ENCODE peak calls at places on chromosomes 2 and 18, in seven cellular contexts. One of them, this sample, is unnamed.

GRCh38 chr2:224072541-224073188 is 33.6 kb upstream of the SERPINE2 start:
- DNase-seq in prostate gland: no peak
- DNase-seq in IMR-90: peak
- DNase-seq in heart left ventricle: peak
- DNase-seq in spleen: no peak
- DNase-seq in GM12878: no peak
- DNase-seq in ovary: peak
- DNase-seq in this sample: no peak

GRCh38 chr2:124921221-124921620 is 896.1 kb downstream of the CNTNAP5 start:
- DNase-seq in prostate gland: no peak
- DNase-seq in IMR-90: no peak
- DNase-seq in heart left ventricle: no peak
- DNase-seq in spleen: no peak
- DNase-seq in GM12878: no peak
- DNase-seq in ovary: no peak
- DNase-seq in this sample: no peak

GRCh38 chr18:35335861-35336260 is 8.4 kb downstream of the ZNF24 start:
- DNase-seq in prostate gland: no peak
- DNase-seq in IMR-90: no peak
- DNase-seq in heart left ventricle: no peak
- DNase-seq in spleen: no peak
- DNase-seq in GM12878: no peak
- DNase-seq in ovary: no peak
- DNase-seq in this sample: no peak

GRCh38 chr18:46536215-46536874 is 120.7 kb downstream of the LOXHD1 start:
- DNase-seq in prostate gland: no peak
- DNase-seq in IMR-90: no peak
- DNase-seq in heart left ventricle: no peak
- DNase-seq in spleen: no peak
- DNase-seq in GM12878: no peak
- DNase-seq in ovary: no peak
- DNase-seq in this sample: no peak

GRCh38 chr2:236174608-236175001 is 6.4 kb upstream of the GBX2 start:
- DNase-seq in prostate gland: no peak
- DNase-seq in IMR-90: no peak
- DNase-seq in heart left ventricle: no peak
- DNase-seq in spleen: no peak
- DNase-seq in GM12878: no peak
- DNase-seq in ovary: no peak
- DNase-seq in this sample: no peak

GRCh38 chr2:150480241-150480640 is 7.2 kb downstream of the RND3 start:
- DNase-seq in prostate gland: no peak
- DNase-seq in IMR-90: peak
- DNase-seq in heart left ventricle: no peak
- DNase-seq in spleen: no peak
- DNase-seq in GM12878: no peak
- DNase-seq in ovary: no peak
- DNase-seq in this sample: no peak

GRCh38 chr2:169001116-169001815 is 29.9 kb downstream of the ABCB11 start:
- DNase-seq in prostate gland: no peak
- DNase-seq in IMR-90: no peak
- DNase-seq in heart left ventricle: no peak
- DNase-seq in spleen: no peak
- DNase-seq in GM12878: no peak
- DNase-seq in ovary: no peak
- DNase-seq in this sample: no peak

GRCh38 chr2:215430528-215431187 is 5.2 kb downstream of the FN1 start:
- DNase-seq in prostate gland: no peak
- DNase-seq in IMR-90: peak
- DNase-seq in heart left ventricle: no peak
- DNase-seq in spleen: no peak
- DNase-seq in GM12878: no peak
- DNase-seq in ovary: no peak
- DNase-seq in this sample: no peak

GRCh38 chr2:47007221-47007825 is 91.7 kb upstream of the MCFD2 start:
- DNase-seq in prostate gland: no peak
- DNase-seq in IMR-90: no peak
- DNase-seq in heart left ventricle: peak
- DNase-seq in spleen: no peak
- DNase-seq in GM12878: no peak
- DNase-seq in ovary: no peak
- DNase-seq in this sample: no peak

GRCh38 chr2:237739101-237739500 is 59.5 kb upstream of the RBM44 start:
- DNase-seq in prostate gland: no peak
- DNase-seq in IMR-90: no peak
- DNase-seq in heart left ventricle: peak
- DNase-seq in spleen: no peak
- DNase-seq in GM12878: no peak
- DNase-seq in ovary: no peak
- DNase-seq in this sample: no peak
- TF ChIP-seq POLR2A in prostate gland: no peak
- TF ChIP-seq POLR2A in IMR-90: peak
- TF ChIP-seq POLR2A in heart left ventricle: no peak
- TF ChIP-seq POLR2A in spleen: no peak
- TF ChIP-seq POLR2A in GM12878: no peak
- TF ChIP-seq POLR2A in ovary: no peak
- TF ChIP-seq POLR2A in this sample: no peak

GRCh38 chr2:144477943-144478283 is 42.0 kb downstream of the ZEB2 start:
- DNase-seq in prostate gland: no peak
- DNase-seq in IMR-90: peak
- DNase-seq in heart left ventricle: no peak
- DNase-seq in spleen: no peak
- DNase-seq in GM12878: no peak
- DNase-seq in ovary: no peak
- DNase-seq in this sample: no peak

GRCh38 chr2:144479659-144480058 is 40.3 kb downstream of the ZEB2 start:
- DNase-seq in prostate gland: no peak
- DNase-seq in IMR-90: no peak
- DNase-seq in heart left ventricle: no peak
- DNase-seq in spleen: no peak
- DNase-seq in GM12878: no peak
- DNase-seq in ovary: no peak
- DNase-seq in this sample: no peak

GRCh38 chr2:144480257-144480656 is 39.7 kb downstream of the ZEB2 start:
- DNase-seq in prostate gland: no peak
- DNase-seq in IMR-90: peak
- DNase-seq in heart left ventricle: no peak
- DNase-seq in spleen: no peak
- DNase-seq in GM12878: no peak
- DNase-seq in ovary: no peak
- DNase-seq in this sample: no peak

GRCh38 chr2:144477281-144477942 is 42.5 kb downstream of the ZEB2 start:
- DNase-seq in prostate gland: no peak
- DNase-seq in IMR-90: peak
- DNase-seq in heart left ventricle: no peak
- DNase-seq in spleen: no peak
- DNase-seq in GM12878: no peak
- DNase-seq in ovary: no peak
- DNase-seq in this sample: no peak

DNA sequence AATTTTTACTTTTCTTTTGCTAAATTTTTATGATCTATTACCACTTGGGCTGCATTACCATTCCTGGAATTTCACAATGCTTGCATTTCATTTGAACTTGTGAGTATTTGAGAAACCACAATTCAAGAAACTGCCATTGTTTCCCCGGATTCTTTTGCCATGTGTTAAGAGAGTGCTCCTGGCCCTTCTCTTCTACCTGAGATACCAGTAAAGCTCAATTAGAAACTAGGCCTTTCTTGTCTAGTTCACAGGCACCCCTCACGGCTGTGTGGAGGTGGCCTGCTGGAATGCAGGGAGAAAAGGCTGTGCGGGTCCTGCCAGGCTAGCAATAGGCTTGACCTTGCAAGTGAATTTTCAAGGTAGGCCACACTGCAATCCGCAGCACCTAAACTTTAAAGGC is 40.8 kb downstream of the ZEB2 start:
- DNase-seq in prostate gland: no peak
- DNase-seq in IMR-90: peak
- DNase-seq in heart left ventricle: no peak
- DNase-seq in spleen: no peak
- DNase-seq in GM12878: no peak
- DNase-seq in ovary: no peak
- DNase-seq in this sample: no peak
- TF ChIP-seq CTCF in prostate gland: no peak
- TF ChIP-seq CTCF in IMR-90: no peak
- TF ChIP-seq CTCF in heart left ventricle: no peak
- TF ChIP-seq CTCF in spleen: no peak
- TF ChIP-seq CTCF in GM12878: no peak
- TF ChIP-seq CTCF in ovary: no peak
- TF ChIP-seq CTCF in this sample: no peak

GRCh38 chr2:20668871-20669475 is 2.0 kb downstream of the GDF7 start:
- DNase-seq in prostate gland: no peak
- DNase-seq in IMR-90: no peak
- DNase-seq in heart left ventricle: no peak
- DNase-seq in spleen: no peak
- DNase-seq in GM12878: no peak
- DNase-seq in ovary: no peak
- DNase-seq in this sample: no peak

GRCh38 chr2:20669609-20670314 is 2.8 kb downstream of the GDF7 start:
- DNase-seq in prostate gland: no peak
- DNase-seq in IMR-90: no peak
- DNase-seq in heart left ventricle: no peak
- DNase-seq in spleen: no peak
- DNase-seq in GM12878: no peak
- DNase-seq in ovary: no peak
- DNase-seq in this sample: no peak

GRCh38 chr2:20667531-20668401 is 822 bp downstream of the GDF7 start:
- DNase-seq in prostate gland: no peak
- DNase-seq in IMR-90: no peak
- DNase-seq in heart left ventricle: no peak
- DNase-seq in spleen: no peak
- DNase-seq in GM12878: no peak
- DNase-seq in ovary: no peak
- DNase-seq in this sample: no peak

GRCh38 chr2:20667151-20667530 is 197 bp downstream of the GDF7 start:
- DNase-seq in prostate gland: no peak
- DNase-seq in IMR-90: no peak
- DNase-seq in heart left ventricle: no peak
- DNase-seq in spleen: no peak
- DNase-seq in GM12878: no peak
- DNase-seq in ovary: no peak
- DNase-seq in this sample: no peak

DNA sequence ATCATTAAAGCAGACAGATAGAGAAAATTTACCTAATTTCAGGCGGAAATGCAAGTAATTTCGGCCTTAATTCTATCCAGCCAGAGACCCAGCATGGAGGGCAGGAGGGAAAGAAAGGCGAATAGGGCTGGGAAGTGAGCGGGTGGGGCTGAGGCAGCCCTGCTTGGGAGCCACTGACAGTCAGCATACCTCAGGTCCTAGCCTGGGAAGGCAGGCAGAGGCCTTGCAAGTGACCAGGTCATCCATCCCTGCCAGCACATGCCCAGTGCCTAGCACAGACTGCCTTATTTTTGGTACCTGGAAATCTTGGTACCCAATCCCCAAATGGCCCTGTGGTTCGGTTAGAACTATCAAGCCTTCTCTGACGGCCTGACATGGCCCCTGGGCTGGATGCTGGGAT is 1.5 kb downstream of the GDF7 start:
- DNase-seq in prostate gland: no peak
- DNase-seq in IMR-90: no peak
- DNase-seq in heart left ventricle: no peak
- DNase-seq in spleen: no peak
- DNase-seq in GM12878: no peak
- DNase-seq in ovary: no peak
- DNase-seq in this sample: no peak
- H3K4me3 ChIP-seq in prostate gland: no peak
- H3K4me3 ChIP-seq in IMR-90: no peak
- H3K4me3 ChIP-seq in heart left ventricle: no peak
- H3K4me3 ChIP-seq in spleen: no peak
- H3K4me3 ChIP-seq in GM12878: no peak
- H3K4me3 ChIP-seq in ovary: no peak
- H3K4me3 ChIP-seq in this sample: no peak

GRCh38 chr2:239216251-239216613 is 184.6 kb downstream of the HDAC4 start:
- DNase-seq in prostate gland: no peak
- DNase-seq in IMR-90: no peak
- DNase-seq in heart left ventricle: no peak
- DNase-seq in spleen: no peak
- DNase-seq in GM12878: no peak
- DNase-seq in ovary: no peak
- DNase-seq in this sample: no peak
- TF ChIP-seq POLR2A in prostate gland: no peak
- TF ChIP-seq POLR2A in IMR-90: no peak
- TF ChIP-seq POLR2A in heart left ventricle: no peak
- TF ChIP-seq POLR2A in spleen: no peak
- TF ChIP-seq POLR2A in GM12878: no peak
- TF ChIP-seq POLR2A in ovary: no peak
- TF ChIP-seq POLR2A in this sample: no peak

GRCh38 chr18:75066223-75066622 is 142.7 kb downstream of the PTGR3 start:
- DNase-seq in prostate gland: no peak
- DNase-seq in IMR-90: no peak
- DNase-seq in heart left ventricle: no peak
- DNase-seq in spleen: no peak
- DNase-seq in GM12878: no peak
- DNase-seq in ovary: no peak
- DNase-seq in this sample: no peak
- TF ChIP-seq CTCF in prostate gland: no peak
- TF ChIP-seq CTCF in IMR-90: no peak
- TF ChIP-seq CTCF in heart left ventricle: no peak
- TF ChIP-seq CTCF in spleen: no peak
- TF ChIP-seq CTCF in GM12878: no peak
- TF ChIP-seq CTCF in ovary: no peak
- TF ChIP-seq CTCF in this sample: no peak

DNA sequence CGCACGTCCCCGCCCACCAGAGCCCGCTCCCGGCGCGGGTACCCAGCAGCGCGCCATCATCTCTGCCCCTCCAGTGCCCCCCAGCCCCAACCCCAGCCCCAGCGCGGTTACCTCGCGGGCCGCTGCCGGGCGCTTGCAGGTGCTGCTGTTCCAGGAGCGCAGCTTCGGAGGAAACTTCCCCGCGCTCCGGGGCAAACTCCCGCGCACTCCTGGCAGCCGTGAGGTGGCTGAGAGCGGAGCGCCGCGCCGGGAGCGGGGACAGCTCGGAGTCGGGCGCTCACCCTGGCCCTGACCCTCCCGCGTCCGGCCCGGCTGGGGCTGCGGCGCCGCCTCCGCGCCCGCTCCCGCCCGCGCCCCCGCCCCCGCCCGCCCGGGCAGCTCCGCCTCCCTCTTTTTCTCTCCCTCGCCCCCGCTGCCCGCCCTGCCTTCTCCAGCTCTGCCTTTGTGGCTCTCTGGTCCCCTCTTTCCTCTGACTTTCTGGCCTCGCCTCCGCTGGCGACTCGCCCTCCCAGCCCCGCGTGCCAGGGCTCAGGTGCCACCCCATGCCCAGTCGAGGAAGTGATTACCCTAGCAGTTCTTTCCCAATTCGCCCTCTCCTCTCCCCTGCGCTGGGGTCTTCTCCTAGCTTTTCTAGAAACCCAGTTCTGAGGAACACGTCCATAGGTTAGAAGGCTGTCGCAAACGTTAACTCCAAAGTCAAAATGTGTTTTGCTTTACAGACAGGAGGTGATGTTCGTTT is at the start of gene CHST9:
- DNase-seq in prostate gland: peak
- DNase-seq in IMR-90: no peak
- DNase-seq in heart left ventricle: peak
- DNase-seq in spleen: peak
- DNase-seq in GM12878: no peak
- DNase-seq in ovary: no peak
- DNase-seq in this sample: no peak
- H3K4me3 ChIP-seq in prostate gland: peak
- H3K4me3 ChIP-seq in IMR-90: no peak
- H3K4me3 ChIP-seq in heart left ventricle: peak
- H3K4me3 ChIP-seq in spleen: peak
- H3K4me3 ChIP-seq in GM12878: no peak
- H3K4me3 ChIP-seq in ovary: peak
- H3K4me3 ChIP-seq in this sample: no peak